ENCODE peak calls at places on chromosomes 13 and 19, in six cellular contexts. One of them, this sample, is unnamed.

GRCh38 chr13:20161275-20161950 is 561 bp upstream of the GJA3 start:
- DNase-seq in fibroblast of lung: no peak
- DNase-seq in IMR-90: no peak
- DNase-seq in cardiac fibroblast: no peak
- DNase-seq in fibroblast of pulmonary artery: no peak
- DNase-seq in body of pancreas: no peak
- DNase-seq in this sample: no peak

GRCh38 chr13:54637377-54637776 is 1608.8 kb downstream of the OLFM4 start:
- DNase-seq in fibroblast of lung: peak; percentile 7
- DNase-seq in IMR-90: no peak
- DNase-seq in cardiac fibroblast: peak; percentile 13
- DNase-seq in fibroblast of pulmonary artery: peak; percentile 3
- DNase-seq in body of pancreas: no peak
- DNase-seq in this sample: peak; percentile 44

GRCh38 chr13:81990652-81991051 is 1649.7 kb upstream of the SPRY2 start:
- DNase-seq in fibroblast of lung: no peak
- DNase-seq in IMR-90: no peak
- DNase-seq in cardiac fibroblast: no peak
- DNase-seq in fibroblast of pulmonary artery: no peak
- DNase-seq in body of pancreas: no peak
- DNase-seq in this sample: no peak

GRCh38 chr19:43777163-43777700 is 3.5 kb downstream of the KCNN4 start:
- DNase-seq in fibroblast of lung: no peak
- DNase-seq in IMR-90: peak; percentile 36
- DNase-seq in cardiac fibroblast: peak; percentile 35
- DNase-seq in fibroblast of pulmonary artery: no peak
- DNase-seq in body of pancreas: no peak
- DNase-seq in this sample: no peak

GRCh38 chr13:36475468-36475867 is 43.2 kb downstream of the CCNA1 start:
- DNase-seq in fibroblast of lung: peak; percentile 2
- DNase-seq in IMR-90: no peak
- DNase-seq in cardiac fibroblast: peak; percentile 30
- DNase-seq in fibroblast of pulmonary artery: peak; percentile 44
- DNase-seq in body of pancreas: no peak
- DNase-seq in this sample: peak; percentile 58

GRCh38 chr13:59437902-59438301 is 725.8 kb downstream of the DIAPH3 start:
- DNase-seq in fibroblast of lung: peak; percentile 73
- DNase-seq in IMR-90: peak; percentile 28
- DNase-seq in cardiac fibroblast: peak; percentile 17
- DNase-seq in fibroblast of pulmonary artery: peak; percentile 32
- DNase-seq in body of pancreas: no peak
- DNase-seq in this sample: no peak

GRCh38 chr19:13060233-13060963 is 42.3 kb downstream of the LYL1 start:
- DNase-seq in fibroblast of lung: peak; percentile 24
- DNase-seq in IMR-90: no peak
- DNase-seq in cardiac fibroblast: no peak
- DNase-seq in fibroblast of pulmonary artery: peak; percentile 19
- DNase-seq in body of pancreas: peak; percentile 40
- DNase-seq in this sample: no peak

GRCh38 chr19:54345938-54346386 is 7.0 kb upstream of the LILRA4 start:
- DNase-seq in fibroblast of lung: no peak
- DNase-seq in IMR-90: no peak
- DNase-seq in cardiac fibroblast: no peak
- DNase-seq in fibroblast of pulmonary artery: no peak
- DNase-seq in body of pancreas: no peak
- DNase-seq in this sample: no peak

GRCh38 chr19:15283141-15283885 is 49.0 kb downstream of the BRD4 start:
- DNase-seq in fibroblast of lung: peak; percentile 82
- DNase-seq in IMR-90: peak; percentile 59
- DNase-seq in cardiac fibroblast: peak; percentile 69
- DNase-seq in fibroblast of pulmonary artery: peak; percentile 23
- DNase-seq in body of pancreas: no peak
- DNase-seq in this sample: peak; percentile 61

GRCh38 chr13:48222358-48223015 is 10.5 kb upstream of the ITM2B start:
- DNase-seq in fibroblast of lung: peak; percentile 76
- DNase-seq in IMR-90: peak; percentile 42
- DNase-seq in cardiac fibroblast: peak; percentile 85
- DNase-seq in fibroblast of pulmonary artery: peak; percentile 65
- DNase-seq in body of pancreas: no peak
- DNase-seq in this sample: peak; percentile 72

GRCh38 chr13:59490651-59491050 is 673.1 kb downstream of the DIAPH3 start:
- DNase-seq in fibroblast of lung: no peak
- DNase-seq in IMR-90: no peak
- DNase-seq in cardiac fibroblast: no peak
- DNase-seq in fibroblast of pulmonary artery: no peak
- DNase-seq in body of pancreas: no peak
- DNase-seq in this sample: peak; percentile 5

GRCh38 chr19:13092608-13093260 is 9.9 kb downstream of the LYL1 start:
- DNase-seq in fibroblast of lung: no peak
- DNase-seq in IMR-90: peak; percentile 58
- DNase-seq in cardiac fibroblast: peak; percentile 23
- DNase-seq in fibroblast of pulmonary artery: no peak
- DNase-seq in body of pancreas: no peak
- DNase-seq in this sample: no peak

GRCh38 chr13:46386426-46386995 is 541 bp downstream of the RUBCNL start:
- DNase-seq in fibroblast of lung: peak; percentile 24
- DNase-seq in IMR-90: no peak
- DNase-seq in cardiac fibroblast: peak; percentile 25
- DNase-seq in fibroblast of pulmonary artery: no peak
- DNase-seq in body of pancreas: no peak
- DNase-seq in this sample: no peak

GRCh38 chr13:106736941-106737340 is 169.0 kb upstream of the ARGLU1 start:
- DNase-seq in fibroblast of lung: no peak
- DNase-seq in IMR-90: no peak
- DNase-seq in cardiac fibroblast: no peak
- DNase-seq in fibroblast of pulmonary artery: no peak
- DNase-seq in body of pancreas: no peak
- DNase-seq in this sample: no peak

GRCh38 chr19:17234911-17235617 is 9.0 kb downstream of the OCEL1 start:
- DNase-seq in fibroblast of lung: peak; percentile 50
- DNase-seq in IMR-90: peak; percentile 38
- DNase-seq in cardiac fibroblast: peak; percentile 54
- DNase-seq in fibroblast of pulmonary artery: peak; percentile 45
- DNase-seq in body of pancreas: peak; percentile 67
- DNase-seq in this sample: peak; percentile 44

GRCh38 chr19:3509566-3509989 is 3.5 kb downstream of the FZR1 start:
- DNase-seq in fibroblast of lung: no peak
- DNase-seq in IMR-90: peak; percentile 80
- DNase-seq in cardiac fibroblast: peak; percentile 85
- DNase-seq in fibroblast of pulmonary artery: peak; percentile 45
- DNase-seq in body of pancreas: no peak
- DNase-seq in this sample: peak; percentile 87

GRCh38 chr19:566403-566802 is 6.0 kb upstream of the BSG start:
- DNase-seq in fibroblast of lung: peak; percentile 93
- DNase-seq in IMR-90: peak; percentile 31
- DNase-seq in cardiac fibroblast: no peak
- DNase-seq in fibroblast of pulmonary artery: peak; percentile 90
- DNase-seq in body of pancreas: peak; percentile 36
- DNase-seq in this sample: no peak

GRCh38 chr13:98826156-98826555 is 73.7 kb upstream of the SLC15A1 start:
- DNase-seq in fibroblast of lung: no peak
- DNase-seq in IMR-90: peak; percentile 15
- DNase-seq in cardiac fibroblast: no peak
- DNase-seq in fibroblast of pulmonary artery: peak; percentile 50
- DNase-seq in body of pancreas: no peak
- DNase-seq in this sample: no peak

GRCh38 chr13:113066746-113067145 is 38.8 kb upstream of the F7 start:
- DNase-seq in fibroblast of lung: no peak
- DNase-seq in IMR-90: no peak
- DNase-seq in cardiac fibroblast: no peak
- DNase-seq in fibroblast of pulmonary artery: no peak
- DNase-seq in body of pancreas: no peak
- DNase-seq in this sample: no peak

GRCh38 chr19:12137541-12137940 is 2.6 kb downstream of the ZNF20 start:
- DNase-seq in fibroblast of lung: no peak
- DNase-seq in IMR-90: no peak
- DNase-seq in cardiac fibroblast: no peak
- DNase-seq in fibroblast of pulmonary artery: no peak
- DNase-seq in body of pancreas: no peak
- DNase-seq in this sample: no peak

GRCh38 chr19:24078688-24079087 is 8.3 kb upstream of the ZNF254 start:
- DNase-seq in fibroblast of lung: no peak
- DNase-seq in IMR-90: no peak
- DNase-seq in cardiac fibroblast: no peak
- DNase-seq in fibroblast of pulmonary artery: no peak
- DNase-seq in body of pancreas: no peak
- DNase-seq in this sample: no peak

GRCh38 chr13:98570929-98571372 is 6.0 kb downstream of the STK24 start:
- DNase-seq in fibroblast of lung: no peak
- DNase-seq in IMR-90: no peak
- DNase-seq in cardiac fibroblast: peak; percentile 42
- DNase-seq in fibroblast of pulmonary artery: no peak
- DNase-seq in body of pancreas: peak; percentile 10
- DNase-seq in this sample: peak; percentile 86

GRCh38 chr19:46839752-46840151 is 10.9 kb downstream of the AP2S1 start:
- DNase-seq in fibroblast of lung: no peak
- DNase-seq in IMR-90: no peak
- DNase-seq in cardiac fibroblast: no peak
- DNase-seq in fibroblast of pulmonary artery: no peak
- DNase-seq in body of pancreas: no peak
- DNase-seq in this sample: peak; percentile 45

GRCh38 chr13:98350746-98351330 is 173.8 kb upstream of the RNF113B start:
- DNase-seq in fibroblast of lung: no peak
- DNase-seq in IMR-90: no peak
- DNase-seq in cardiac fibroblast: no peak
- DNase-seq in fibroblast of pulmonary artery: no peak
- DNase-seq in body of pancreas: no peak
- DNase-seq in this sample: no peak

GRCh38 chr13:68588623-68589022 is 1358.5 kb upstream of the PCDH9 start:
- DNase-seq in fibroblast of lung: no peak
- DNase-seq in IMR-90: no peak
- DNase-seq in cardiac fibroblast: no peak
- DNase-seq in fibroblast of pulmonary artery: no peak
- DNase-seq in body of pancreas: no peak
- DNase-seq in this sample: no peak

GRCh38 chr13:113545455-113545930 is 39.1 kb upstream of the TFDP1 start:
- DNase-seq in fibroblast of lung: peak; percentile 23
- DNase-seq in IMR-90: peak; percentile 47
- DNase-seq in cardiac fibroblast: no peak
- DNase-seq in fibroblast of pulmonary artery: no peak
- DNase-seq in body of pancreas: no peak
- DNase-seq in this sample: no peak

GRCh38 chr13:98285852-98286594 is 109.0 kb upstream of the RNF113B start:
- DNase-seq in fibroblast of lung: no peak
- DNase-seq in IMR-90: no peak
- DNase-seq in cardiac fibroblast: no peak
- DNase-seq in fibroblast of pulmonary artery: no peak
- DNase-seq in body of pancreas: no peak
- DNase-seq in this sample: no peak

GRCh38 chr13:36807616-36808015 is 11.4 kb upstream of the RFXAP start:
- DNase-seq in fibroblast of lung: no peak
- DNase-seq in IMR-90: no peak
- DNase-seq in cardiac fibroblast: no peak
- DNase-seq in fibroblast of pulmonary artery: no peak
- DNase-seq in body of pancreas: no peak
- DNase-seq in this sample: no peak

GRCh38 chr19:5343848-5344247 is 3.2 kb upstream of the PTPRS start:
- DNase-seq in fibroblast of lung: peak; percentile 17
- DNase-seq in IMR-90: peak; percentile 47
- DNase-seq in cardiac fibroblast: peak; percentile 40
- DNase-seq in fibroblast of pulmonary artery: peak; percentile 40
- DNase-seq in body of pancreas: no peak
- DNase-seq in this sample: no peak

GRCh38 chr19:42068361-42068755 is 1.6 kb downstream of the GRIK5 start:
- DNase-seq in fibroblast of lung: no peak
- DNase-seq in IMR-90: no peak
- DNase-seq in cardiac fibroblast: no peak
- DNase-seq in fibroblast of pulmonary artery: no peak
- DNase-seq in body of pancreas: no peak
- DNase-seq in this sample: no peak

GRCh38 chr13:22012676-22013075 is 341.8 kb downstream of the FGF9 start:
- DNase-seq in fibroblast of lung: no peak
- DNase-seq in IMR-90: no peak
- DNase-seq in cardiac fibroblast: no peak
- DNase-seq in fibroblast of pulmonary artery: no peak
- DNase-seq in body of pancreas: no peak
- DNase-seq in this sample: no peak

GRCh38 chr19:10517361-10517759 is at the start of gene S1PR5:
- DNase-seq in fibroblast of lung: no peak
- DNase-seq in IMR-90: no peak
- DNase-seq in cardiac fibroblast: no peak
- DNase-seq in fibroblast of pulmonary artery: no peak
- DNase-seq in body of pancreas: peak; percentile 73
- DNase-seq in this sample: no peak
- TF ChIP-seq CTCF in fibroblast of lung: no peak
- TF ChIP-seq CTCF in IMR-90: no peak
- TF ChIP-seq CTCF in cardiac fibroblast: no peak
- TF ChIP-seq CTCF in fibroblast of pulmonary artery: no peak
- TF ChIP-seq CTCF in body of pancreas: no peak
- TF ChIP-seq CTCF in this sample: peak; percentile 6

GRCh38 chr19:1758231-1758577 is 4.9 kb downstream of the ONECUT3 start:
- DNase-seq in fibroblast of lung: no peak
- DNase-seq in IMR-90: no peak
- DNase-seq in cardiac fibroblast: no peak
- DNase-seq in fibroblast of pulmonary artery: no peak
- DNase-seq in body of pancreas: no peak
- DNase-seq in this sample: no peak
- H3K4me3 ChIP-seq in fibroblast of lung: no peak overlapping the region
- H3K4me3 ChIP-seq in IMR-90: no peak overlapping the region
- H3K4me3 ChIP-seq in cardiac fibroblast: no peak overlapping the region
- H3K4me3 ChIP-seq in fibroblast of pulmonary artery: no peak overlapping the region
- H3K4me3 ChIP-seq in body of pancreas: no peak overlapping the region
- H3K4me3 ChIP-seq in this sample: no peak overlapping the region

GRCh38 chr13:51249767-51250741 is 27.9 kb downstream of the FAM124A start:
- DNase-seq in fibroblast of lung: no peak
- DNase-seq in IMR-90: no peak
- DNase-seq in cardiac fibroblast: peak; percentile 10
- DNase-seq in fibroblast of pulmonary artery: no peak
- DNase-seq in body of pancreas: no peak
- DNase-seq in this sample: no peak
- TF ChIP-seq CTCF in fibroblast of lung: no peak
- TF ChIP-seq CTCF in IMR-90: peak; percentile 3
- TF ChIP-seq CTCF in cardiac fibroblast: peak; percentile 52
- TF ChIP-seq CTCF in fibroblast of pulmonary artery: peak; percentile 50
- TF ChIP-seq CTCF in body of pancreas: peak; percentile 35
- TF ChIP-seq CTCF in this sample: peak; percentile 27

GRCh38 chr13:73991384-73991783 is 142.8 kb downstream of the KLF12 start:
- DNase-seq in fibroblast of lung: no peak
- DNase-seq in IMR-90: no peak
- DNase-seq in cardiac fibroblast: no peak
- DNase-seq in fibroblast of pulmonary artery: no peak
- DNase-seq in body of pancreas: no peak
- DNase-seq in this sample: no peak
- H3K4me3 ChIP-seq in fibroblast of lung: no peak overlapping the region
- H3K4me3 ChIP-seq in IMR-90: no peak overlapping the region
- H3K4me3 ChIP-seq in cardiac fibroblast: no peak overlapping the region
- H3K4me3 ChIP-seq in fibroblast of pulmonary artery: no peak overlapping the region
- H3K4me3 ChIP-seq in body of pancreas: no peak overlapping the region
- H3K4me3 ChIP-seq in this sample: no peak overlapping the region

DNA sequence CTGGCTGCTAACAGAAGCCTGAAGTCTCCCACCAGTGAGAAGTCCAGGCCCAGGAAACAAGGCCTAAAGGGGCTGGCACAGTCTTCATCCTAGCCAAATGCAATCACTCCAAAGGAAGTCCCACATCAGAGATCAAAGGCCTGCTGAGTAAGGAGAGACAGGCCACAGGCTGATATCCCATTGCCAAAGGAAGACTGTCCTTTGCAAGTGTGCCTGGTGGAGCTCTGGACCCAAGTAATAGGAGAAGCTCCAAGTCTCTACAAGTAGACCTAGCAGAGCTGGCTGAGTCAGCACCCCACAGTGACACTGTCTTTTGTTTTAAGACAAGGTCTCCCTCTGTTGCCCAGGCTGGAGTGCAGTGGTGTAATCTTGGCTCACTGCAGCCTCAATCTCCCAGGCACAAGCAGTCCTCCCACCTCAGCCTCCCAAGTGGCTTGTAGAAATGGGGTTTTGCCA is 4.5 kb downstream of the DBP start:
- DNase-seq in fibroblast of lung: no peak
- DNase-seq in IMR-90: peak; percentile 53
- DNase-seq in cardiac fibroblast: peak; percentile 53
- DNase-seq in fibroblast of pulmonary artery: peak; percentile 53
- DNase-seq in body of pancreas: no peak
- DNase-seq in this sample: peak; percentile 84
- TF ChIP-seq CTCF in fibroblast of lung: no peak
- TF ChIP-seq CTCF in IMR-90: no peak
- TF ChIP-seq CTCF in cardiac fibroblast: no peak
- TF ChIP-seq CTCF in fibroblast of pulmonary artery: no peak
- TF ChIP-seq CTCF in body of pancreas: no peak
- TF ChIP-seq CTCF in this sample: peak; percentile 5

This sample was measured in bronchial epithelial cell.